ENCODE peak calls at places on chromosomes 16 and 17, in four cellular contexts. One of them, this sample, is unnamed.

GRCh38 chr17:15744885-15745284 is 12.8 kb downstream of the TBC1D26 start:
- DNase-seq in coronary artery: no peak
- DNase-seq in activated T-cell treated with anti-CD3 and anti-CD28 coated beads for 1 hour: no peak
- DNase-seq in fibroblast of villous mesenchyme: no peak
- DNase-seq in this sample: no peak

GRCh38 chr17:80109713-80110446 is 8.5 kb downstream of the GAA start:
- DNase-seq in fibroblast of villous mesenchyme: no peak
- DNase-seq in coronary artery: peak
- DNase-seq in activated T-cell treated with anti-CD3 and anti-CD28 coated beads for 1 hour: no peak
- DNase-seq in this sample: no peak

GRCh38 chr17:27207073-27207511 is 86.8 kb upstream of the WSB1 start:
- DNase-seq in coronary artery: no peak
- DNase-seq in fibroblast of villous mesenchyme: peak
- DNase-seq in activated T-cell treated with anti-CD3 and anti-CD28 coated beads for 1 hour: no peak
- DNase-seq in this sample: no peak

GRCh38 chr16:3498988-3499387 is 1.8 kb upstream of the CLUAP1 start:
- DNase-seq in fibroblast of villous mesenchyme: no peak
- DNase-seq in activated T-cell treated with anti-CD3 and anti-CD28 coated beads for 1 hour: no peak
- DNase-seq in coronary artery: no peak
- DNase-seq in this sample: no peak

GRCh38 chr16:69520800-69521602 is 44.8 kb upstream of the NFAT5 start:
- DNase-seq in coronary artery: no peak
- DNase-seq in activated T-cell treated with anti-CD3 and anti-CD28 coated beads for 1 hour: no peak
- DNase-seq in fibroblast of villous mesenchyme: peak
- DNase-seq in this sample: no peak

GRCh38 chr16:4768549-4769305 is 1.8 kb upstream of the ZNF500 start:
- DNase-seq in coronary artery: peak
- DNase-seq in fibroblast of villous mesenchyme: peak
- DNase-seq in activated T-cell treated with anti-CD3 and anti-CD28 coated beads for 1 hour: peak
- DNase-seq in this sample: peak

GRCh38 chr17:2103456-2103855 is 48.6 kb downstream of the HIC1 start:
- DNase-seq in fibroblast of villous mesenchyme: no peak
- DNase-seq in activated T-cell treated with anti-CD3 and anti-CD28 coated beads for 1 hour: no peak
- DNase-seq in coronary artery: no peak
- DNase-seq in this sample: no peak

GRCh38 chr17:3896108-3897099 is 3.6 kb upstream of the CAMKK1 start:
- DNase-seq in coronary artery: no peak
- DNase-seq in fibroblast of villous mesenchyme: no peak
- DNase-seq in activated T-cell treated with anti-CD3 and anti-CD28 coated beads for 1 hour: no peak
- DNase-seq in this sample: no peak

GRCh38 chr16:69741951-69742904 is 12.5 kb downstream of the NOB1 start:
- DNase-seq in fibroblast of villous mesenchyme: peak
- DNase-seq in activated T-cell treated with anti-CD3 and anti-CD28 coated beads for 1 hour: no peak
- DNase-seq in coronary artery: no peak
- DNase-seq in this sample: peak

GRCh38 chr17:68176770-68177169 is 71.1 kb upstream of the AMZ2 start:
- DNase-seq in fibroblast of villous mesenchyme: no peak
- DNase-seq in coronary artery: no peak
- DNase-seq in activated T-cell treated with anti-CD3 and anti-CD28 coated beads for 1 hour: no peak
- DNase-seq in this sample: no peak

GRCh38 chr17:1484060-1484535 is 8.4 kb downstream of the MYO1C start:
- DNase-seq in activated T-cell treated with anti-CD3 and anti-CD28 coated beads for 1 hour: no peak
- DNase-seq in coronary artery: no peak
- DNase-seq in fibroblast of villous mesenchyme: no peak
- DNase-seq in this sample: no peak

GRCh38 chr17:57113656-57114055 is 28.6 kb downstream of the AKAP1 start:
- DNase-seq in coronary artery: no peak
- DNase-seq in fibroblast of villous mesenchyme: no peak
- DNase-seq in activated T-cell treated with anti-CD3 and anti-CD28 coated beads for 1 hour: no peak
- DNase-seq in this sample: no peak

GRCh38 chr17:50681260-50682200 is 26.2 kb downstream of the ANKRD40 start:
- DNase-seq in coronary artery: no peak
- DNase-seq in activated T-cell treated with anti-CD3 and anti-CD28 coated beads for 1 hour: no peak
- DNase-seq in fibroblast of villous mesenchyme: peak
- DNase-seq in this sample: peak

GRCh38 chr16:22369221-22369811 is 5.1 kb downstream of the CDR2 start:
- DNase-seq in activated T-cell treated with anti-CD3 and anti-CD28 coated beads for 1 hour: no peak
- DNase-seq in fibroblast of villous mesenchyme: peak
- DNase-seq in coronary artery: no peak
- DNase-seq in this sample: no peak